ENCODE peak calls at places on chromosomes 16 and 17, in six cellular contexts. C, Q, A, S, M and O are unnamed samples.

GRCh38 chr17:74981979-74982662 is 5.3 kb upstream of the CDR2L start:
- DNase-seq in S (peak; percentile 48), C (peak; percentile 90), M (peak; percentile 76), A (peak; percentile 89), Q (peak; percentile 83), O (peak; percentile 68)

GRCh38 chr16:26204138-26204537 is 512.4 kb downstream of the HS3ST4 start:
- DNase-seq in C (no peak), A (no peak), M (no peak), S (no peak), Q (no peak), O (no peak)

GRCh38 chr17:36823850-36824677 is 113.2 kb upstream of the LHX1 start:
- DNase-seq in S (no peak), Q (no peak), A (no peak), C (no peak), M (no peak), O (no peak)

GRCh38 chr17:986322-986929 is 6.8 kb upstream of the NXN start:
- DNase-seq in Q (no peak), M (no peak), A (no peak), S (no peak), C (no peak), O (no peak)

GRCh38 chr16:50247906-50248608 is 18.3 kb upstream of the ADCY7 start:
- DNase-seq in C (no peak), Q (no peak), A (no peak), S (no peak), M (no peak), O (no peak)

GRCh38 chr16:67668495-67669157 is 2.0 kb downstream of the C16orf86 start:
- DNase-seq in C (no peak), Q (no peak), A (no peak), M (no peak), S (no peak), O (no peak)

GRCh38 chr17:1244606-1245012 is 25.6 kb upstream of the BHLHA9 start:
- DNase-seq in M (no peak), C (no peak), A (no peak), S (peak; percentile 50), Q (no peak), O (no peak)

GRCh38 chr16:87216824-87217205 is 100.4 kb downstream of the C16orf95 start:
- DNase-seq in M (no peak), Q (no peak), S (no peak), C (no peak), A (no peak), O (no peak)

GRCh38 chr16:48879173-48879926 is 269.4 kb upstream of the N4BP1 start:
- DNase-seq in M (peak; percentile 2), Q (no peak), S (no peak), C (no peak), A (no peak), O (no peak)

GRCh38 chr17:74325376-74325742 is 667 bp upstream of the KIF19 start:
- DNase-seq in A (no peak), S (no peak), C (no peak), M (peak; percentile 26), Q (no peak), O (no peak)

GRCh38 chr17:29918922-29919856 is 10.8 kb downstream of the SSH2 start:
- DNase-seq in S (peak; percentile 55), A (no peak), Q (no peak), C (no peak), M (no peak), O (no peak)

GRCh38 chr16:82391690-82392089 is 221.7 kb upstream of the MPHOSPH6 start:
- DNase-seq in C (no peak), A (no peak), S (no peak), M (no peak), Q (no peak), O (no peak)

GRCh38 chr16:84504420-84505248 is at the start of gene MEAK7:
- DNase-seq in S (peak; percentile 98), A (peak; percentile 100), Q (peak; percentile 96), M (peak; percentile 99), C (peak; percentile 98), O (peak; percentile 94)

GRCh38 chr16:68090109-68090508 is 4.9 kb downstream of the NFATC3 start:
- DNase-seq in C (no peak), S (no peak), A (peak; percentile 47), M (no peak), Q (no peak), O (no peak)

GRCh38 chr16:28974007-28974436 is 556 bp upstream of the SPNS1 start:
- DNase-seq in S (peak; percentile 74), M (peak; percentile 46), Q (no peak), A (peak; percentile 72), C (peak; percentile 75), O (no peak)

GRCh38 chr16:88306860-88307545 is 75.8 kb upstream of the ZNF469 start:
- DNase-seq in Q (no peak), C (no peak), M (peak; percentile 85), S (peak; percentile 93), A (no peak), O (no peak)

GRCh38 chr17:57574040-57574513 is 171.0 kb downstream of the CCDC182 start:
- DNase-seq in C (no peak), A (no peak), S (peak; percentile 85), Q (no peak), M (peak; percentile 71), O (no peak)

GRCh38 chr17:7250655-7251329 is 742 bp downstream of the CTDNEP1 start:
- DNase-seq in Q (no peak), A (no peak), M (no peak), C (no peak), S (peak; percentile 25), O (no peak)

GRCh38 chr17:5111402-5112204 is at the start of gene ZNF232:
- DNase-seq in M (peak; percentile 93), Q (peak; percentile 87), C (peak; percentile 95), S (peak; percentile 94), A (peak; percentile 94), O (peak; percentile 87)

GRCh38 chr16:72371307-72372081 is 199.5 kb upstream of the PMFBP1 start:
- DNase-seq in C (no peak), Q (no peak), M (no peak), S (peak; percentile 29), A (peak; percentile 2), O (no peak)

GRCh38 chr16:14196539-14196938 is 125.4 kb downstream of the MRTFB start:
- DNase-seq in C (no peak), S (peak; percentile 52), A (no peak), M (no peak), Q (peak; percentile 40), O (peak; percentile 37)

GRCh38 chr16:85003723-85004586 is 7.4 kb downstream of the ZDHHC7 start:
- DNase-seq in Q (no peak), C (no peak), A (peak; percentile 28), S (no peak), M (no peak), O (no peak)

GRCh38 chr17:1492249-1493206 is at the start of gene MYO1C:
- DNase-seq in A (no peak), M (no peak), C (no peak), S (no peak), Q (no peak), O (no peak)

GRCh38 chr16:85138825-85139627 is 26.8 kb upstream of the CIBAR2 start:
- DNase-seq in S (no peak), A (no peak), Q (no peak), M (no peak), C (no peak), O (no peak)

GRCh38 chr16:879461-879861 is 78.9 kb upstream of the GNG13 start:
- DNase-seq in Q (no peak), C (no peak), A (no peak), S (no peak), M (no peak), O (no peak)

DNA sequence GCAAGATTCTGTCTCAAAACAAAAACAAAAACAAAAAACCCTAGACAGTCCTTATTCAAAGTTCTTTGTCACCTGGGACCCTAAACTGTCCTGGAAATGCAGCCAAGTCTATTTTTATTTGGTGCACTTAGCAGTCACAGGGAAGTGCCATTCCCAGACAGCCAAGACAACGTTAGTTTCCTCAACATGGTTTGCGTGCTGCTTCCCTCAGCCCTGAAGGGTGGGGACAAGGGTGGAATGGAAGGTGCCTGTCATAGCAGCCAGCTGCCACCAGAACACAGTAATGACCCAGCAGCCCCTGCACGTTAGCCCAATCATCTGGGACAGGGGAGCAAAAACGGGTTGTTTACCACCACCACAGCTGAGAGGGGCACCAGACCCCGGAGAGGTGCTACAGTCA is 16.9 kb downstream of the CREBBP start:
- DNase-seq in A (peak; percentile 35), M (no peak), C (no peak), Q (no peak), S (no peak), O (no peak)
- H3K4me3 ChIP-seq in A (no peak overlapping the region), M (no peak overlapping the region), C (no peak overlapping the region), Q (no peak overlapping the region), S (no peak overlapping the region), O (no peak overlapping the region)

GRCh38 chr16:66565051-66565450 is 1.2 kb upstream of the CMTM1 start:
- DNase-seq in Q (no peak), C (no peak), S (no peak), M (no peak), A (no peak), O (no peak)

GRCh38 chr16:66568355-66568754 is 2.1 kb downstream of the CMTM1 start:
- DNase-seq in C (no peak), A (no peak), M (no peak), Q (no peak), S (peak; percentile 17), O (no peak)

GRCh38 chr16:66563574-66564334 is 2.5 kb upstream of the CMTM1 start:
- DNase-seq in Q (no peak), A (no peak), M (no peak), S (no peak), C (no peak), O (no peak)

GRCh38 chr16:66569131-66569530 is 2.9 kb downstream of the CMTM1 start:
- DNase-seq in M (no peak), C (no peak), S (peak; percentile 40), A (no peak), Q (no peak), O (no peak)

DNA sequence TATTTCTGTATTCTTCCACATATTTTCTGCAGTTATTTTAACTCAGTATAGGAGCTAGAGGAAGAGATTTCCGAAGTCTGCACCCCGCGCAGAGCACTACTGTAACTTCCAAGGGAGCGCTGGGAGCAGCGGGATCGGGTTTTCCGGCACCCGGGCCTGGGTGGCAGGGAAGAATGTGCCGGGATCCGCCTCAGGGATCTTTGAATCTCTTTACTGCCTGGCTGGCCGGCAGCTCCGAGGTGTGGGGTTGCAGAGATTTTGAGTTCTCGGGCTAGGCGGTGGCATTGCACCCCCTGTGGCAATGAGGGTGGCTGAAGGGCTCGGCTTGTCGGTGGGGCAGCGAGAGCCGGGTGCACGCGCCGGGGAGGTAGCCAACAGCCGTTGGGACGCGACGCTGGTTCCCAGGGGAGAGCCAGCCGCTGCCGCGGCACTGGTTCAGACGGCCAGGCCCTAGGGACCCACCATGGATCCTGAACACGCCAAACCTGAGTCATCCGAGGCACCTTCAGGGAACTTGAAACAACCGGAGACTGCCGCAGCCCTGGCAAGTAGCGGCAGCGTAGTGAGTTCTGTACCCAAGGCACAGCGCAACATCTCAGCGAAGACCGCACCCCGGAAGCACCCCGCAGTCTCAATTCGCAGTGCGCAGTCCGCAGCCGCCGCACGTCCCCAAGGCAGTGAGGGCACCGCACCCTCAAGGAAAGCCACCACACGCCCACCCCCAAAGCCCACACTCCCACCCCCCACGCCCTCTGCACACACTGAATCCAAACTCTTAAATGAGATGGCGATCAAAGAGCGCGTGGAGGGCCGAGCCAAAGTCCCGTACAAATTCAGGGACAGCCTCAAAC is at the start of gene CMTM1:
- DNase-seq in C (no peak), S (no peak), Q (no peak), M (no peak), A (no peak), O (no peak)
- H3K4me3 ChIP-seq in C (no peak within 1 kb of the TSS), S (no peak within 1 kb of the TSS), Q (no peak within 1 kb of the TSS), M (no peak within 1 kb of the TSS), A (no peak within 1 kb of the TSS), O (no peak within 1 kb of the TSS)

GRCh38 chr17:48542956-48543853 is 1.7 kb downstream of the HOXB2 start:
- DNase-seq in C (peak; percentile 79), S (peak; percentile 66), Q (peak; percentile 55), A (peak; percentile 79), M (peak; percentile 57), O (no peak)
- H3K4me3 ChIP-seq in C (peak overlapping the region; percentile 44), S (peak overlapping the region; percentile 80), Q (peak overlapping the region; percentile 80), A (peak overlapping the region; percentile 90), M (peak overlapping the region; percentile 78), O (peak overlapping the region; percentile 51)

GRCh38 chr16:56607675-56608042 is 725 bp upstream of the MT2A start:
- DNase-seq in A (no peak), C (no peak), S (no peak), M (no peak), Q (no peak), O (no peak)
- H3K4me3 ChIP-seq in A (peak overlapping the region; percentile 47), C (peak overlapping the region; percentile 34), S (peak overlapping the region; percentile 32), M (peak overlapping the region; percentile 62), Q (peak overlapping the region; percentile 97), O (peak overlapping the region; percentile 84)